ENCODE peak calls at places on chromosomes 3 and 15, in six cellular contexts. M, L, A, T, Q and X are unnamed samples.
A peak's percentile ranks its signal among the peaks of the same experiment; 100 is the strongest.

GRCh38 chr3:19901337-19901736 is 32.7 kb downstream of the EFHB start:
- DNase-seq in M (no peak), L (no peak), A (no peak), T (no peak), Q (no peak), X (no peak)

GRCh38 chr3:172082269-172082668 is 42.9 kb downstream of the FNDC3B start:
- DNase-seq in M (no peak), L (no peak), A (no peak), T (no peak), Q (peak; percentile 53), X (peak; percentile 16)

GRCh38 chr3:151402349-151402748 is 17.8 kb upstream of the P2RY12 start:
- DNase-seq in M (no peak), L (no peak), A (no peak), T (no peak), Q (no peak), X (peak; percentile 96)

GRCh38 chr3:195839260-195840010 is 27.7 kb upstream of the MUC4 start:
- DNase-seq in M (no peak), L (no peak), A (no peak), T (no peak), Q (no peak), X (no peak)

GRCh38 chr15:101162701-101163483 is 89.0 kb downstream of the CHSY1 start:
- DNase-seq in M (peak; percentile 65), L (no peak), A (no peak), T (no peak), Q (no peak), X (no peak)

GRCh38 chr3:185176756-185177359 is 24.0 kb upstream of the C3orf70 start:
- DNase-seq in M (peak; percentile 5), L (no peak), A (peak; percentile 39), T (peak; percentile 68), Q (no peak), X (peak; percentile 62)

GRCh38 chr15:41683955-41684354 is 23.8 kb downstream of the MGA start:
- DNase-seq in M (no peak), L (no peak), A (no peak), T (no peak), Q (no peak), X (no peak)

GRCh38 chr3:128278761-128279593 is 125.7 kb downstream of the EEFSEC start:
- DNase-seq in M (peak; percentile 48), L (no peak), A (no peak), T (peak; percentile 54), Q (peak; percentile 82), X (no peak)

GRCh38 chr3:195815169-195815771 is 3.5 kb upstream of the MUC4 start:
- DNase-seq in M (no peak), L (no peak), A (peak; percentile 28), T (no peak), Q (no peak), X (no peak)

GRCh38 chr3:148748323-148748722 is 50.6 kb downstream of the AGTR1 start:
- DNase-seq in M (no peak), L (no peak), A (no peak), T (no peak), Q (no peak), X (no peak)

GRCh38 chr15:64861331-64861730 is 19.6 kb downstream of the PLEKHO2 start:
- DNase-seq in M (no peak), L (no peak), A (no peak), T (no peak), Q (no peak), X (no peak)

GRCh38 chr3:124780767-124781485 is 50.7 kb downstream of the UMPS start:
- DNase-seq in M (no peak), L (no peak), A (no peak), T (peak; percentile 32), Q (peak; percentile 62), X (peak; percentile 89)

GRCh38 chr15:36766449-36766848 is 187.0 kb downstream of the CDIN1 start:
- DNase-seq in M (no peak), L (no peak), A (no peak), T (no peak), Q (no peak), X (no peak)

GRCh38 chr15:66108483-66109270 is 144.9 kb downstream of the MEGF11 start:
- DNase-seq in M (no peak), L (no peak), A (no peak), T (no peak), Q (no peak), X (peak; percentile 98)

GRCh38 chr3:140953028-140953960 is 11.7 kb downstream of the SLC25A36 start:
- DNase-seq in M (no peak), L (no peak), A (no peak), T (no peak), Q (no peak), X (peak; percentile 15)

GRCh38 chr15:29952245-29952644 is 130.0 kb upstream of the TJP1 start:
- DNase-seq in M (peak; percentile 69), L (no peak), A (no peak), T (no peak), Q (no peak), X (no peak)

GRCh38 chr3:112059497-112059896 is 25.0 kb downstream of the TMPRSS7 start:
- DNase-seq in M (no peak), L (no peak), A (no peak), T (no peak), Q (no peak), X (no peak)

GRCh38 chr15:62020576-62021160 is 39.6 kb downstream of the VPS13C start:
- DNase-seq in M (no peak), L (no peak), A (no peak), T (no peak), Q (no peak), X (no peak)